ENCODE peak calls at places on chromosomes 7 and 10, in six cellular contexts. I, B, G, E, S and Z are unnamed samples.

GRCh38 chr10:9789996-9790395 is 1227.7 kb upstream of the CELF2 start:
- DNase-seq in I (no peak), B (no peak), G (no peak), E (no peak), S (no peak), Z (no peak)

GRCh38 chr7:101728888-101729883 is 88.2 kb upstream of the CUX1 start:
- DNase-seq in I (peak; percentile 93), B (peak; percentile 97), G (peak; percentile 84), E (no peak), S (no peak), Z (no peak)

GRCh38 chr10:117420768-117421167 is 45.5 kb upstream of the PDZD8 start:
- DNase-seq in I (no peak), B (no peak), G (no peak), E (no peak), S (no peak), Z (no peak)

GRCh38 chr7:97851725-97852124 is 20.5 kb downstream of the ASNS start:
- DNase-seq in I (no peak), B (peak; percentile 67), G (no peak), E (no peak), S (no peak), Z (no peak)

GRCh38 chr10:21531164-21531563 is 2.9 kb upstream of the MLLT10 start:
- DNase-seq in I (no peak), B (peak; percentile 59), G (no peak), E (no peak), S (no peak), Z (no peak)

GRCh38 chr7:155456772-155457543 is 971 bp upstream of the EN2 start:
- DNase-seq in I (no peak), B (peak; percentile 31), G (peak; percentile 74), E (no peak), S (peak; percentile 94), Z (peak; percentile 81)

GRCh38 chr10:24651923-24652322 is 71.8 kb downstream of the ARHGAP21 start:
- DNase-seq in I (no peak), B (no peak), G (no peak), E (no peak), S (no peak), Z (no peak)

GRCh38 chr7:505171-505570 is 14.5 kb downstream of the PDGFA start:
- DNase-seq in I (no peak), B (no peak), G (no peak), E (no peak), S (no peak), Z (no peak)

GRCh38 chr7:57363321-57363720 is 86.7 kb upstream of the ZNF716 start:
- DNase-seq in I (no peak), B (no peak), G (no peak), E (no peak), S (no peak), Z (no peak)

GRCh38 chr7:45973725-45974532 is 52.9 kb upstream of the IGFBP3 start:
- DNase-seq in I (no peak), B (peak; percentile 43), G (no peak), E (no peak), S (no peak), Z (no peak)

GRCh38 chr10:4981722-4982471 is 18.7 kb downstream of the AKR1C1 start:
- DNase-seq in I (peak; percentile 26), B (peak; percentile 37), G (peak; percentile 62), E (no peak), S (peak; percentile 12), Z (peak; percentile 47)

GRCh38 chr7:135077642-135078041 is 70.2 kb upstream of the TMEM140 start:
- DNase-seq in I (no peak), B (no peak), G (no peak), E (no peak), S (no peak), Z (no peak)

GRCh38 chr10:103688451-103688850 is 166.9 kb downstream of the SH3PXD2A start:
- DNase-seq in I (no peak), B (no peak), G (no peak), E (no peak), S (no peak), Z (no peak)

GRCh38 chr7:73622909-73623797 is 1.2 kb downstream of the MLXIPL start:
- DNase-seq in I (no peak), B (no peak), G (peak; percentile 91), E (no peak), S (peak; percentile 62), Z (peak; percentile 75)

GRCh38 chr7:1713502-1714484 is 43.7 kb downstream of the ELFN1 start:
- DNase-seq in I (no peak), B (no peak), G (no peak), E (no peak), S (peak; percentile 91), Z (no peak)

GRCh38 chr7:50766106-50766505 is 16.6 kb downstream of the GRB10 start:
- DNase-seq in I (no peak), B (no peak), G (no peak), E (no peak), S (no peak), Z (no peak)

GRCh38 chr10:18472977-18473376 is 178.4 kb downstream of the NSUN6 start:
- DNase-seq in I (no peak), B (no peak), G (peak; percentile 21), E (no peak), S (peak; percentile 18), Z (no peak)

GRCh38 chr10:22503315-22504090 is 158.2 kb downstream of the SPAG6 start:
- DNase-seq in I (no peak), B (no peak), G (peak; percentile 22), E (no peak), S (no peak), Z (no peak)

GRCh38 chr10:123021517-123021916 is 12.7 kb downstream of the ACADSB start:
- DNase-seq in I (peak; percentile 29), B (no peak), G (no peak), E (no peak), S (no peak), Z (no peak)

GRCh38 chr7:99112097-99112496 is 31.8 kb downstream of the SMURF1 start:
- DNase-seq in I (no peak), B (no peak), G (no peak), E (peak; percentile 39), S (no peak), Z (no peak)

GRCh38 chr10:123995461-123996131 is 97.8 kb downstream of the CHST15 start:
- DNase-seq in I (peak; percentile 67), B (peak; percentile 66), G (no peak), E (no peak), S (peak; percentile 74), Z (peak; percentile 72)

GRCh38 chr10:98446656-98447221 is at the start of gene HPS1:
- DNase-seq in I (no peak), B (peak; percentile 58), G (peak; percentile 91), E (peak; percentile 42), S (peak; percentile 95), Z (peak; percentile 86)

GRCh38 chr7:79673421-79673820 is 220.0 kb upstream of the MAGI2 start:
- DNase-seq in I (no peak), B (no peak), G (no peak), E (no peak), S (no peak), Z (no peak)

GRCh38 chr10:526651-527312 is 162.7 kb downstream of the DIP2C start:
- DNase-seq in I (no peak), B (no peak), G (peak; percentile 19), E (no peak), S (no peak), Z (no peak)

GRCh38 chr7:8700076-8700624 is 266.7 kb downstream of the NXPH1 start:
- DNase-seq in I (no peak), B (no peak), G (no peak), E (no peak), S (peak; percentile 57), Z (no peak)

GRCh38 chr7:45524373-45524913 is 49.7 kb upstream of the ADCY1 start:
- DNase-seq in I (no peak), B (no peak), G (no peak), E (no peak), S (no peak), Z (no peak)

GRCh38 chr10:97543025-97543546 is 29.5 kb upstream of the ANKRD2 start:
- DNase-seq in I (peak; percentile 85), B (peak; percentile 98), G (peak; percentile 54), E (no peak), S (no peak), Z (no peak)

GRCh38 chr7:151308256-151308655 is 33.4 kb upstream of the NUB1 start:
- DNase-seq in I (no peak), B (no peak), G (no peak), E (no peak), S (no peak), Z (no peak)

GRCh38 chr10:89536013-89536354 is 590 bp upstream of the SLC16A12 start:
- DNase-seq in I (no peak), B (no peak), G (no peak), E (no peak), S (no peak), Z (no peak)
- H3K27me3 ChIP-seq in I (no peaks in the 10 kb centered on the region), B (peaks cover 18% of the 10 kb centered on the region), G (no peaks in the 10 kb centered on the region), E (peaks cover 6% of the 10 kb centered on the region), S (peaks cover 16% of the 10 kb centered on the region), Z (peaks cover 15% of the 10 kb centered on the region)

GRCh38 chr10:42532996-42533395 is 105.4 kb downstream of the ZNF33B start:
- DNase-seq in I (no peak), B (no peak), G (no peak), E (no peak), S (no peak), Z (no peak)
- TF ChIP-seq RAD21 in I (no peak), B (no peak), G (no peak), E (no peak), S (no peak), Z (no peak)

GRCh38 chr7:105133986-105134655 is 120.1 kb downstream of the KMT2E start:
- DNase-seq in I (no peak), B (no peak), G (no peak), E (no peak), S (no peak), Z (peak; percentile 27)

GRCh38 chr7:105132335-105132734 is 118.3 kb downstream of the KMT2E start:
- DNase-seq in I (no peak), B (no peak), G (no peak), E (no peak), S (no peak), Z (no peak)

GRCh38 chr7:105131890-105132289 is 117.9 kb downstream of the KMT2E start:
- DNase-seq in I (no peak), B (no peak), G (no peak), E (no peak), S (no peak), Z (no peak)

GRCh38 chr7:105133358-105133757 is 119.4 kb downstream of the KMT2E start:
- DNase-seq in I (no peak), B (no peak), G (no peak), E (no peak), S (no peak), Z (no peak)

GRCh38 chr7:105132835-105133234 is 118.8 kb downstream of the KMT2E start:
- DNase-seq in I (no peak), B (no peak), G (no peak), E (no peak), S (no peak), Z (no peak)
- H3K27me3 ChIP-seq in I (no peaks in the 10 kb centered on the region), B (no peaks in the 10 kb centered on the region), G (no peaks in the 10 kb centered on the region), E (no peaks in the 10 kb centered on the region), S (no peaks in the 10 kb centered on the region), Z (no peaks in the 10 kb centered on the region)

DNA sequence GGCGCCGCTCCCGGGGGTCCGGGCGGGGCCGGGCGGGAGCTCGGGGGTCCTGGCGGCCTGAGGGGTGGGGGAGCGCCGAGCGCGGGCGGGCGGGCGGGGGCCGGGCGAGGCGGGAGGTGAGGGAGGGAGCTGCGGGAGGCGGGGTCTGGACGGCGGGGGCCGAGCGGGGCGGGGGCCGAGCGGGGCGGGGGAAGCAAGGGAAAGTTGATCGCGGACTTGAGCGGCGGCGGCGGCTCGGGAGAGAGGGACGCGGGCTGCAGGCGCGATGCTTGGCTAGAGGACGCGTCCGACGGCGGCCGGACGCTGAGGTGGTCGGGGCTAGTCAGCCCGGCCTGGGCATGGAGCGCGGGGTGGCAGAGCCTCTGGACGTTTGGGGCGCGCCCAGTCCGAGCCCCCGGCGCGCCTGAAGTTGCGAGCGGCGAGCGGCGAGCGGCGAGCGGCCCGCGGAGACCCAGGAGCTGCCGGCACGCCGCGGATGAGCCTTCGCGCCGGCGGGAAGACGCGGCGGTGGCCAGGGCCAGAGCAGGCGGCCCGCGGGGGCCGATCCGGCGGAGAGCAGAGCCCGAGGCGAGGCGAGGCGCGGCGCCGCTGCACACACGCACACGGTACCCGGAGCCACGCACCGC is at the start of gene CDH23:
- DNase-seq in I (no peak), B (no peak), G (peak; percentile 80), E (no peak), S (peak; percentile 88), Z (peak; percentile 70)
- TF ChIP-seq RAD21 in I (no peak), B (no peak), G (no peak), E (no peak), S (no peak), Z (no peak)